ENCODE peak calls at places on chromosome 17, in nine cellular contexts. G, E, Z, D, V, O, P, K and J are unnamed samples.

GRCh38 chr17:29241015-29241963 is 5.4 kb upstream of the CRYBA1 start:
- DNase-seq in K (peak), G (peak), Z (no peak), P (no peak), D (peak), E (no peak), O (no peak), V (no peak), J (peak)

GRCh38 chr17:63070031-63070430 is 104.0 kb downstream of the TANC2 start:
- DNase-seq in V (no peak), E (no peak), D (no peak), G (no peak), O (no peak), P (no peak), K (no peak), Z (no peak), J (no peak)

GRCh38 chr17:66411498-66411897 is 109.1 kb downstream of the PRKCA start:
- DNase-seq in D (no peak), P (no peak), V (no peak), G (no peak), O (no peak), K (no peak), Z (no peak), E (no peak), J (no peak)

GRCh38 chr17:17727111-17727659 is 45.9 kb downstream of the RAI1 start:
- DNase-seq in Z (no peak), K (no peak), P (no peak), E (no peak), D (no peak), O (no peak), G (no peak), V (no peak), J (no peak)

GRCh38 chr17:44124118-44124438 is 637 bp upstream of the HDAC5 start:
- DNase-seq in D (no peak), E (no peak), O (no peak), V (no peak), Z (no peak), P (no peak), K (no peak), G (no peak), J (no peak)

GRCh38 chr17:142876-143784 is 5.8 kb downstream of the SCGB1C2 start:
- DNase-seq in P (no peak), G (no peak), E (no peak), Z (peak), K (peak), O (no peak), D (no peak), V (no peak), J (no peak)

GRCh38 chr17:57440522-57441269 is 184.4 kb downstream of the MSI2 start:
- DNase-seq in G (peak), O (peak), D (peak), Z (no peak), V (peak), E (peak), P (peak), K (peak), J (peak)

GRCh38 chr17:17713839-17714238 is 32.6 kb downstream of the RAI1 start:
- DNase-seq in D (no peak), V (no peak), P (no peak), K (peak), E (no peak), Z (no peak), G (no peak), O (no peak), J (peak)

GRCh38 chr17:28748852-28749515 is 5.2 kb downstream of the TRAF4 start:
- DNase-seq in G (no peak), K (no peak), D (no peak), P (no peak), Z (no peak), O (no peak), E (no peak), V (no peak), J (no peak)

GRCh38 chr17:65305116-65305515 is 167.9 kb downstream of the RGS9 start:
- DNase-seq in D (no peak), Z (no peak), V (no peak), O (no peak), K (no peak), E (no peak), G (no peak), P (no peak), J (no peak)

GRCh38 chr17:66548158-66548557 is 245.7 kb downstream of the PRKCA start:
- DNase-seq in K (no peak), Z (no peak), G (no peak), E (no peak), P (no peak), V (no peak), D (peak), O (peak), J (no peak)

GRCh38 chr17:13584701-13585080 is 17.0 kb downstream of the HS3ST3A1 start:
- DNase-seq in K (no peak), Z (no peak), E (no peak), V (no peak), P (no peak), D (peak), O (no peak), G (no peak), J (no peak)

GRCh38 chr17:12665263-12666210 is at the start of gene MYOCD:
- DNase-seq in P (no peak), G (no peak), O (no peak), Z (peak), V (peak), K (peak), E (peak), D (no peak), J (no peak)

GRCh38 chr17:7238418-7239090 is 703 bp downstream of the PHF23 start:
- DNase-seq in E (no peak), V (no peak), P (no peak), O (no peak), K (no peak), Z (no peak), D (no peak), G (no peak), J (no peak)

GRCh38 chr17:45130640-45131293 is 1.5 kb downstream of the PLCD3 start:
- DNase-seq in D (no peak), Z (no peak), P (no peak), V (no peak), O (no peak), G (no peak), E (no peak), K (no peak), J (no peak)